ENCODE peak calls at places on chromosomes 11 and 22, in nine cellular contexts. W is heart right ventricle, U is PC-3, N is cardiac fibroblast, E is epithelial cell of esophagus, D is left ventricle myocardium inferior, T is tibial nerve, V is Peyer's patch, S is psoas muscle. X is an unnamed sample.
A peak's percentile ranks its signal among the peaks of the same experiment; 100 is the strongest.

GRCh38 chr11:78032090-78032489 is 9.0 kb upstream of the KCTD14 start:
- DNase-seq in W (no peak), U (no peak), N (no peak), E (no peak), D (no peak), T (no peak), V (no peak), S (no peak), X (no peak)

GRCh38 chr22:27149886-27150529 is 492.6 kb downstream of the MIAT start:
- DNase-seq in W (no peak), U (no peak), N (peak; percentile 53), E (no peak), D (no peak), T (no peak), V (no peak), S (no peak), X (peak; percentile 3)

GRCh38 chr11:134978388-134979088 is 566.5 kb upstream of the B3GAT1 start:
- DNase-seq in W (no peak), U (no peak), N (no peak), E (no peak), D (no peak), T (no peak), V (no peak), S (no peak), X (no peak)

GRCh38 chr22:29147241-29147919 is 58.3 kb upstream of the EMID1 start:
- DNase-seq in W (no peak), U (no peak), N (no peak), E (no peak), D (no peak), T (no peak), V (no peak), S (no peak), X (no peak)

GRCh38 chr11:134530826-134531225 is 118.8 kb upstream of the B3GAT1 start:
- DNase-seq in W (no peak), U (no peak), N (no peak), E (no peak), D (no peak), T (no peak), V (no peak), S (no peak), X (no peak)

GRCh38 chr11:57785072-57785471 is 23.5 kb downstream of the CTNND1 start:
- DNase-seq in W (no peak), U (no peak), N (no peak), E (no peak), D (no peak), T (no peak), V (no peak), S (no peak), X (no peak)

GRCh38 chr11:63532799-63533475 is 3.7 kb upstream of the PLAAT4 start:
- DNase-seq in W (no peak), U (no peak), N (no peak), E (no peak), D (no peak), T (no peak), V (no peak), S (no peak), X (no peak)

GRCh38 chr11:120219157-120219934 is 8.5 kb downstream of the OAF start:
- DNase-seq in W (peak; percentile 39), U (no peak), N (no peak), E (no peak), D (peak; percentile 52), T (no peak), V (no peak), S (peak; percentile 64), X (peak; percentile 59)

GRCh38 chr22:49090061-49090852 is 737.4 kb downstream of the BRD1 start:
- DNase-seq in W (no peak), U (no peak), N (no peak), E (no peak), D (no peak), T (no peak), V (no peak), S (no peak), X (no peak)

GRCh38 chr11:127609025-127609788 is 608.6 kb upstream of the KIRREL3 start:
- DNase-seq in W (no peak), U (no peak), N (no peak), E (no peak), D (no peak), T (no peak), V (no peak), S (no peak), X (no peak)

GRCh38 chr11:108965602-108966001 is 300.7 kb downstream of the DDX10 start:
- DNase-seq in W (no peak), U (no peak), N (peak; percentile 90), E (peak; percentile 65), D (no peak), T (no peak), V (no peak), S (no peak), X (peak; percentile 93)

GRCh38 chr11:40787243-40787642 is 672.2 kb downstream of the LRRC4C start:
- DNase-seq in W (no peak), U (no peak), N (no peak), E (no peak), D (no peak), T (no peak), V (no peak), S (no peak), X (no peak)

GRCh38 chr11:100467821-100468508 is 219.1 kb upstream of the ARHGAP42 start:
- DNase-seq in W (no peak), U (no peak), N (no peak), E (no peak), D (no peak), T (no peak), V (no peak), S (no peak), X (no peak)

DNA sequence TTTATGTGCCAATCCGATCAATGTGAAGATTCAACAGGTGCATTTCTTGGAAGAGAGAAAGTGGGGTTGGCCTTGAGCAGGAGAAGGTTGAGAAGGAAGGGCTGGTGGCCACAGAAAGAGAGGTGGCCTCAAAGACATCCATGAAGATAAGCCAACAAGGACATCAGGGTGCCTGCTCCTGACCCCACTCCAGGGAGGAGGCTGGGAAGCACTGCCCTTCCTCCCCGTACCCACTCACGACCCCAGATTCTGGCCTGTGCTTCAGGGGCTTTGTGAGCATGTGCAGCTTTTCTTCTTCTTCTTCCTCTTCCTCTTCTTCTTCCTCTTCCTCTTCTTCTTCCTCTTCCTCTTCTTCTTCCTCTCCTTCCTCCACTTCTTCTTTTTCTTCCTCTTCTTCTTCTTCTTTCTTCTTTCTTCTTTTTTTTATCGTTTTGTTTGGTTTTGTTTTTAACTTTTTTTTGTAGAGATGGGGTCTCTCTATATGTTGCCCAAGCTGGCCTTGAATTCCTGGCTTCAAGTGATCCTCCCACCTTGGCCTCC is 30.3 kb downstream of the DKK3 start:
- DNase-seq in W (no peak), U (no peak), N (no peak), E (no peak), D (no peak), T (no peak), V (no peak), S (no peak), X (no peak)
- TF ChIP-seq CTCF in W (no peak), U (no peak), N (no peak), E (no peak), D (no peak), T (no peak), V (no peak), S (no peak), X (no peak)

GRCh38 chr22:40076702-40077645 is 82.2 kb downstream of the FAM83F start:
- DNase-seq in W (no peak), U (peak; percentile 61), N (peak; percentile 8), E (peak; percentile 37), D (no peak), T (no peak), V (no peak), S (no peak), X (peak; percentile 59)

GRCh38 chr22:40081662-40082061 is 86.9 kb downstream of the FAM83F start:
- DNase-seq in W (no peak), U (no peak), N (no peak), E (no peak), D (no peak), T (no peak), V (no peak), S (no peak), X (no peak)

GRCh38 chr22:40082184-40082583 is 87.4 kb downstream of the FAM83F start:
- DNase-seq in W (no peak), U (no peak), N (no peak), E (no peak), D (no peak), T (no peak), V (no peak), S (no peak), X (no peak)

GRCh38 chr22:40071720-40072119 is 77.0 kb downstream of the FAM83F start:
- DNase-seq in W (no peak), U (no peak), N (no peak), E (no peak), D (no peak), T (no peak), V (no peak), S (no peak), X (no peak)

DNA sequence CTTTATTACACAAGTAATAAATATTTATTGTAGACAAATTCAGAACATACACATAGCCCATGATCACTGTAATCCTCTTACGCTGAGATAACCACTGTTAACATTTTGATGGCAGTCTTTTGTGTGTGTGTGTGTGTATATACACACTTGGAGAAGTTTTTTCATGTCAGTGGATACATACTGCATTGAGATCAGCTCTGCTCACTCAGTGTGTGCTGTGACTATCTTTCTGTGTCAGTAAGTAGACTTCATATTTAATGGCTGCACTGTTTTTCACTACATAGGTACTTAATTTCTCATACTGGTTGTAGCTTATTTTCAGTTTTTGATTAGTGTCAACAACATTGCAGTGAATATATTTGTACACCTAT is 82.9 kb downstream of the FAM83F start:
- DNase-seq in W (no peak), U (no peak), N (no peak), E (no peak), D (no peak), T (no peak), V (no peak), S (no peak), X (no peak)
- H3K4me3 ChIP-seq in W (no peak overlapping the region), U (peak overlapping the region; percentile 47), N (no peak overlapping the region), E (no peak overlapping the region), D (no peak overlapping the region), T (no peak overlapping the region), V (no peak overlapping the region), S (no peak overlapping the region), X (no peak overlapping the region)

DNA sequence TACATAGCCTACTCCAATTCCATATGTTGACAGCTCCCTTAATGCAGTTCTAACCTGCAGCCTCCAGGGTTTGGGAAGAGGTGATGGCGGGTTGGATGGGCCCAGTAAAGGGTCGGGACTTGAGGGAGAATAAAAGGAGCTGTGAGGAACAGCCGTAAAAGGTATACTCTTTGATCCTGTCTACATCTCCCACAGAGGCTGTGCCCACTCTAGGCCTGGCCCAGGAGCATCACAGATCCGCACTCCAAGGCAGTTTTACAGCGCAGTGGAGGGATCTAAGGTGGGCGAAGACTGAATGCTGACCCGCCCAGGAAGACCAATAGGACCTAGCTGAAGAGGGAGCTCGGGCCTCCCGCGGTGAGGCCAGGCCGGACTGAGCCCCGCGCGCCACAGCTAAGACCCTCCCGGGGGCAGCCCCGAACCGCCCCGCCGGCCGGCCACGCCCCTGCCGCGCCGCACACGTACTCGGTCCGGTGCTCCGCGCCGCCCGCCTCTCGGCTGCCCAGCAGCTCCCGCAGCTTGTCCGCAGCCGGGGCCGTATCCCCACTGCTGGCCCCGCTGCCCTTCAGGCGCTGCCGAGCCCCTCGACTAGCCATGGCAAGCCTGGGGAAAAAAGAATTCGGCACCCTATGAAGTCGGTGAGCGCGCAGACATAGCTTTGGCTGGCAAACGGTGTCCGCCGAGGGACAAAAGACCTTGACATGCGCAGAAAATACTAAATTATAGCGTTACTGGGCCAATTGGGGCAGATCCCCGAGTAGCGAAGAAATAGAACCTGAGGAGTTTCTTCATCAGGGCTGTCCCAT is at the start of gene ALG9:
- DNase-seq in W (peak; percentile 88), U (peak; percentile 83), N (peak; percentile 88), E (peak; percentile 85), D (peak; percentile 87), T (peak; percentile 71), V (peak; percentile 79), S (peak; percentile 88), X (peak; percentile 82)
- TF ChIP-seq CTCF in W (no peak), U (peak; percentile 61), N (peak; percentile 49), E (peak; percentile 68), D (peak; percentile 33), T (no peak), V (peak; percentile 59), S (peak; percentile 20), X (peak; percentile 42)

GRCh38 chr11:75639752-75640151 is 29.1 kb downstream of the MAP6 start:
- DNase-seq in W (peak; percentile 66), U (no peak), N (peak; percentile 51), E (no peak), D (peak; percentile 78), T (peak; percentile 30), V (peak; percentile 29), S (peak; percentile 58), X (peak; percentile 20)
- H3K4me3 ChIP-seq in W (no peak overlapping the region), U (no peak overlapping the region), N (no peak overlapping the region), E (no peak overlapping the region), D (no peak overlapping the region), T (no peak overlapping the region), V (no peak overlapping the region), S (no peak overlapping the region), X (no peak overlapping the region)